ENCODE peak calls at places on chromosomes 6 and 20, in five cellular contexts. M, I, G, S and Q are unnamed samples.

GRCh38 chr6:150638765-150639164 is 39.1 kb downstream of the PLEKHG1 start:
- DNase-seq in M (no peak), I (no peak), G (no peak), S (no peak), Q (no peak)

GRCh38 chr6:109794201-109794926 is 103.3 kb downstream of the FIG4 start:
- DNase-seq in M (no peak), I (no peak), G (no peak), S (no peak), Q (no peak)

GRCh38 chr6:6656287-6656686 is 67.8 kb downstream of the LY86 start:
- DNase-seq in M (no peak), I (no peak), G (no peak), S (no peak), Q (no peak)

GRCh38 chr6:52285174-52286068 is 879 bp upstream of the MCM3 start:
- DNase-seq in M (peak; percentile 18), I (no peak), G (no peak), S (no peak), Q (peak; percentile 30)

GRCh38 chr6:20877008-20877937 is 343.0 kb downstream of the CDKAL1 start:
- DNase-seq in M (no peak), I (no peak), G (no peak), S (peak; percentile 89), Q (peak; percentile 93)

GRCh38 chr6:3280091-3280490 is 21.3 kb downstream of the PSMG4 start:
- DNase-seq in M (no peak), I (no peak), G (no peak), S (no peak), Q (no peak)

GRCh38 chr6:168706471-168707177 is 265.6 kb downstream of the SMOC2 start:
- DNase-seq in M (no peak), I (no peak), G (no peak), S (no peak), Q (no peak)

GRCh38 chr6:4023240-4023639 is 55.7 kb downstream of the FAM217A start:
- DNase-seq in M (no peak), I (no peak), G (no peak), S (no peak), Q (peak; percentile 37)

GRCh38 chr6:73523434-73524123 is 2.7 kb upstream of the EEF1A1 start:
- DNase-seq in M (peak; percentile 57), I (peak; percentile 67), G (no peak), S (no peak), Q (peak; percentile 66)

GRCh38 chr20:64161595-64162238 is 2.5 kb upstream of the MYT1 start:
- DNase-seq in M (peak; percentile 78), I (peak; percentile 85), G (peak; percentile 89), S (no peak), Q (peak; percentile 68)

GRCh38 chr6:44733868-44734267 is 346.4 kb downstream of the CDC5L start:
- DNase-seq in M (no peak), I (no peak), G (no peak), S (no peak), Q (no peak)

GRCh38 chr20:36377348-36378326 is 71.5 kb downstream of the DLGAP4 start:
- DNase-seq in M (no peak), I (no peak), G (no peak), S (no peak), Q (no peak)

GRCh38 chr6:46062312-46062711 is 46.7 kb upstream of the CLIC5 start:
- DNase-seq in M (no peak), I (no peak), G (no peak), S (no peak), Q (no peak)

GRCh38 chr6:154995241-154996162 is at the start of gene TIAM2:
- DNase-seq in M (peak; percentile 80), I (peak; percentile 85), G (no peak), S (no peak), Q (no peak)

GRCh38 chr6:118509009-118509617 is 39.0 kb upstream of the PLN start:
- DNase-seq in M (peak; percentile 14), I (no peak), G (peak; percentile 6), S (no peak), Q (peak; percentile 26)

GRCh38 chr20:59779656-59780380 is 153.6 kb downstream of the SYCP2 start:
- DNase-seq in M (no peak), I (no peak), G (no peak), S (no peak), Q (no peak)

GRCh38 chr6:146287691-146288369 is 255.8 kb upstream of the RAB32 start:
- DNase-seq in M (no peak), I (no peak), G (no peak), S (no peak), Q (no peak)

DNA sequence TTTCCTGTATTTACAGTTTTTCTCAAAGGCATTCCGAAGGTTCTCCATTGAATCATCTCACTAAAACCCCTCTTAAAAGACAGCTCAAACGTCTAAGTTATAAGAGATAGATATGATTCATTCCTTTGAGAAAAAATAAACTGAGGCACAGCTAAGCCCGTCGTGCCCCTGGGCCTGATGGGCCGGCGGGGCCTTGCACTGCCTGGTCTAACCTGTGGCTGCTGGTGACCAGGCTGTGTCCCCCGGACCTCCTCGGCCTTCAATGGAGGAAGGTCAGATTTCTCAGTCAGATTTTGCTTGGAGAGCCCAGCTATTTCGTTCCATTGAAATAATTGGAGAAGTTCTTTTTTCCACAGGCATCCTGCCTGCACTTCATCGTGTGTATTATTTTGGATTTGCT is 11.3 kb upstream of the FOXC1 start:
- DNase-seq in M (no peak), I (no peak), G (no peak), S (no peak), Q (no peak)
- TF ChIP-seq SUZ12 in M (no peak), I (no peak), G (no peak), S (no peak), Q (no peak)

GRCh38 chr6:117078624-117079023 is 186.7 kb upstream of the VGLL2 start:
- DNase-seq in M (no peak), I (no peak), G (no peak), S (no peak), Q (no peak)

GRCh38 chr6:117077300-117077699 is 188.1 kb upstream of the VGLL2 start:
- DNase-seq in M (no peak), I (no peak), G (no peak), S (no peak), Q (no peak)

GRCh38 chr6:117075218-117075617 is 190.1 kb upstream of the VGLL2 start:
- DNase-seq in M (no peak), I (no peak), G (no peak), S (no peak), Q (no peak)

GRCh38 chr6:117076076-117076475 is 189.3 kb upstream of the VGLL2 start:
- DNase-seq in M (no peak), I (no peak), G (no peak), S (no peak), Q (no peak)

DNA sequence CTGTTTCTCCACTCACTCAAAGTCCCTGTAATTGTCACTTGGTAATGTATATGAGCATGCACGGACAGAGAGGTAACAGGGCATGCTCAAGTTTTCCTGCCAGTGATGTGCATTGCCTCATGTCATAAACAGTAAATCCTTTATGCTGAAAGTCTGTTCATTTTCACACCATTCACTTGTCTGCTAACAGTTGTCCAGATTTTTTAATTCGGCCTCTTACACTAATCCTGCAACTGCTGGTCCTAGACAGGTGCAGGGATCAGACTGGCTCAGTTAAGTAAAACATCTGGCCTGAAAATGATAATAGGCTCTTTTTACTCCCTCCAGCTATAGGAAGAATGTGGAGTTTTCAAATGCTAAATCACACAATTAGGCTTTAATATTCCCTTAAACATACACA is 185.4 kb upstream of the VGLL2 start:
- DNase-seq in M (no peak), I (no peak), G (no peak), S (no peak), Q (no peak)
- TF ChIP-seq SUZ12 in M (no peak), I (no peak), G (no peak), S (no peak), Q (no peak)

DNA sequence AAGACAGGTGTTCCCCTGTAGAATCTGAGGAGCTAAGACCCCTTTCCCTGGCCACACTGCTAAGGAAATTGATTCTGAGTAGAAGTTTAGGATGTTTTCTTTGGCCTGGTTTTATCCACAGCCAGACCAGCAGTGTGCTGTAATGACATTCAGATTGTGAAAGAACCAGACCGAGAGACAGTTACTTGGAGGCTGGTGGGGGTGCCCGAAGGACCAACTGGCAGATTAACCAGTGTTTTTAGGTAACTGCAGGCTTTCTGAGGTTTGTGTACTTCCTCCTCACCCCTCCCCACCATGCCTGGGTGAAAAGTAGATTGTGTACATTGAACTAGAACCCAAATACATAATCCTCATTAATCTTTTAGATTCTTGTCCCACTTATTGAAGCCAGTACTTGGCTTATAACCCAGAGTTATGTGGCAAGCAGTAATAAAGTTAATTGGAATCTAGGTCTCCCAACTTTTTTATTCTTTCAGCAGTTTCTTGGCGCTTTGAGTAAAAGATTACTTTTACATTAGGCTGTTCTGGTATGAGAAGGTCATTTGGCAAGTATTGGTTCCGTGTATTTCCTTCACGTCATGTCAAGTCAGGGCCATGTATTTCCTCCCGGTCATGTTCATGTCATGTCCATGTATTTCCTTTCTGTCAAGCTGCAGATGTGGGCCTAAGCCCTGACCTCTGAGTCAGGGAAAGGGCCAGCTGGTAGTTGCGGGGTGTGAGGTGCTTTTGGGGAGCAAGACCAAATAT is 93.7 kb downstream of the TCP11 start:
- DNase-seq in M (no peak), I (no peak), G (no peak), S (no peak), Q (no peak)
- TF ChIP-seq SUZ12 in M (no peak), I (no peak), G (no peak), S (no peak), Q (no peak)

GRCh38 chr6:33314515-33314942 is 651 bp upstream of the TAPBP start:
- DNase-seq in M (no peak), I (peak; percentile 61), G (no peak), S (no peak), Q (peak; percentile 80)

GRCh38 chr6:33313105-33313708 is 671 bp downstream of the TAPBP start:
- DNase-seq in M (no peak), I (peak; percentile 76), G (no peak), S (no peak), Q (no peak)

GRCh38 chr6:33314943-33315752 is 1.3 kb upstream of the TAPBP start:
- DNase-seq in M (no peak), I (peak; percentile 78), G (no peak), S (no peak), Q (no peak)

GRCh38 chr6:33313709-33314514 is at the start of gene TAPBP:
- DNase-seq in M (peak; percentile 44), I (peak; percentile 74), G (no peak), S (no peak), Q (peak; percentile 55)

GRCh38 chr6:33312361-33313104 is 1.3 kb downstream of the TAPBP start:
- DNase-seq in M (peak; percentile 61), I (peak; percentile 76), G (peak; percentile 63), S (no peak), Q (peak; percentile 84)
- TF ChIP-seq SUZ12 in M (no peak), I (no peak), G (no peak), S (no peak), Q (no peak)